ENCODE peak calls at places on chromosomes 2 and 18, in eight cellular contexts. Z is uterus; B is mucosa of descending colon; E is CD4-positive, alpha-beta memory T cell; T is prostate gland; K is right cardiac atrium; G is heart right ventricle; H is astrocyte. S is an unnamed sample.

GRCh38 chr2:27566628-27567027 is 16.2 kb upstream of the ZNF512 start:
- DNase-seq in Z (no peak), B (no peak), E (no peak), T (no peak), K (no peak), G (no peak), H (peak; percentile 66), S (no peak)

GRCh38 chr2:161414385-161415040 is 1.6 kb upstream of the TBR1 start:
- DNase-seq in Z (no peak), B (peak; percentile 55), E (no peak), T (no peak), K (peak; percentile 66), G (no peak), H (peak; percentile 20), S (peak; percentile 80)

GRCh38 chr2:43074592-43075053 is 151.8 kb downstream of the ZFP36L2 start:
- DNase-seq in Z (no peak), B (no peak), E (no peak), T (no peak), K (no peak), G (no peak), H (no peak), S (no peak)

GRCh38 chr2:98771771-98772521 is 41.0 kb upstream of the MGAT4A start:
- DNase-seq in Z (no peak), B (no peak), E (peak; percentile 89), T (no peak), K (no peak), G (no peak), H (peak; percentile 89), S (no peak)

GRCh38 chr2:51710222-51710621 is 678.3 kb upstream of the NRXN1 start:
- DNase-seq in Z (no peak), B (no peak), E (no peak), T (no peak), K (no peak), G (no peak), H (no peak), S (peak; percentile 14)

GRCh38 chr2:234001380-234001993 is 49.0 kb upstream of the SPP2 start:
- DNase-seq in Z (no peak), B (no peak), E (peak; percentile 27), T (no peak), K (no peak), G (no peak), H (no peak), S (no peak)

GRCh38 chr2:107790837-107791236 is 35.9 kb upstream of the RGPD4 start:
- DNase-seq in Z (no peak), B (no peak), E (no peak), T (no peak), K (no peak), G (no peak), H (no peak), S (no peak)

GRCh38 chr2:119387381-119388129 is 20.8 kb downstream of the DBI start:
- DNase-seq in Z (peak; percentile 41), B (peak; percentile 66), E (no peak), T (peak; percentile 75), K (peak; percentile 87), G (peak; percentile 74), H (peak; percentile 75), S (no peak)

GRCh38 chr2:99974275-99974674 is 168.1 kb downstream of the AFF3 start:
- DNase-seq in Z (no peak), B (no peak), E (no peak), T (no peak), K (no peak), G (no peak), H (peak; percentile 78), S (no peak)

GRCh38 chr2:236928353-236929153 is 157.1 kb upstream of the COPS8 start:
- DNase-seq in Z (no peak), B (no peak), E (no peak), T (no peak), K (no peak), G (peak; percentile 27), H (no peak), S (no peak)

GRCh38 chr2:257429-257828 is 6.4 kb downstream of the SH3YL1 start:
- DNase-seq in Z (no peak), B (no peak), E (no peak), T (no peak), K (no peak), G (no peak), H (no peak), S (no peak)

GRCh38 chr2:159712929-159713575 is 746 bp downstream of the MARCHF7 start:
- DNase-seq in Z (no peak), B (no peak), E (peak; percentile 45), T (no peak), K (no peak), G (no peak), H (no peak), S (no peak)

GRCh38 chr2:16763493-16763899 is 97.9 kb upstream of the CYRIA start:
- DNase-seq in Z (no peak), B (no peak), E (no peak), T (no peak), K (no peak), G (no peak), H (no peak), S (no peak)

GRCh38 chr2:168660859-168661258 is 141.6 kb upstream of the NOSTRIN start:
- DNase-seq in Z (no peak), B (no peak), E (no peak), T (no peak), K (peak; percentile 62), G (peak; percentile 28), H (no peak), S (peak; percentile 84)

GRCh38 chr2:212451786-212452200 is 86.8 kb downstream of the ERBB4 start:
- DNase-seq in Z (no peak), B (no peak), E (no peak), T (no peak), K (no peak), G (no peak), H (peak; percentile 89), S (peak; percentile 95)

DNA sequence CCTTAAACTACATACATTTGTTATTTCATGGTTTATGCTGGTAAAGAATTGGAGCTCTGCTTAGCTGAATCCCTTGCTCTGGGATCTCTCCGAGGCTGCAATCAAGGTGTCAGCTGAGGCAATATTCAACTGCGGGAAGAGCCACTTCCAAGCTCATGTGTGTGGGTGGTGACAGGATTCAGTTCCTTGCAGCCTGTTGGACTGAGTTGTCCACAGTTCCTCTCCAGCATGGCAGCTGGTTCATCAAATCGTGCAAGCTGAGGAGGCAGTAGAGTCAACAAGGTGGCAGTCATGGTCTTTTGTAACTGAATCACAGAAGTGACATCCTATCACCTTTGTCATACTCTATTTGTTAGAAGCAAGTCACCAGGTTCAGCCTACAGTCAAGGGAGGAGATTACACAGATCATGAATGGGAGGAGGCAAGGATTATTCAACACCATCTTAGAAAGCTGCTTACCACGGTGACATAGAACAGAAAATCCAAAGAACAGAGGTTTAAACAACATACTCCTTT is 56.9 kb downstream of the CTIF start:
- DNase-seq in Z (no peak), B (no peak), E (no peak), T (no peak), K (no peak), G (no peak), H (no peak), S (no peak)
- H3K4me1 ChIP-seq in Z (no peaks in the 10 kb centered on the region), B (no peaks in the 10 kb centered on the region), E (no peaks in the 10 kb centered on the region), T (no peaks in the 10 kb centered on the region), K (peaks cover 15% of the 10 kb centered on the region), G (peaks cover 68% of the 10 kb centered on the region), H (peaks cover 10% of the 10 kb centered on the region), S (no peaks in the 10 kb centered on the region)

GRCh38 chr2:235598026-235598425 is 104.2 kb downstream of the AGAP1 start:
- DNase-seq in Z (no peak), B (no peak), E (no peak), T (no peak), K (no peak), G (no peak), H (no peak), S (no peak)

GRCh38 chr2:235597081-235597615 is 103.3 kb downstream of the AGAP1 start:
- DNase-seq in Z (no peak), B (no peak), E (no peak), T (no peak), K (no peak), G (no peak), H (no peak), S (no peak)

GRCh38 chr2:235595420-235596010 is 101.7 kb downstream of the AGAP1 start:
- DNase-seq in Z (peak; percentile 77), B (peak; percentile 79), E (peak; percentile 28), T (peak; percentile 53), K (peak; percentile 75), G (peak; percentile 73), H (peak; percentile 51), S (peak; percentile 51)

GRCh38 chr2:235594964-235595363 is 101.1 kb downstream of the AGAP1 start:
- DNase-seq in Z (no peak), B (no peak), E (no peak), T (no peak), K (no peak), G (no peak), H (no peak), S (no peak)

DNA sequence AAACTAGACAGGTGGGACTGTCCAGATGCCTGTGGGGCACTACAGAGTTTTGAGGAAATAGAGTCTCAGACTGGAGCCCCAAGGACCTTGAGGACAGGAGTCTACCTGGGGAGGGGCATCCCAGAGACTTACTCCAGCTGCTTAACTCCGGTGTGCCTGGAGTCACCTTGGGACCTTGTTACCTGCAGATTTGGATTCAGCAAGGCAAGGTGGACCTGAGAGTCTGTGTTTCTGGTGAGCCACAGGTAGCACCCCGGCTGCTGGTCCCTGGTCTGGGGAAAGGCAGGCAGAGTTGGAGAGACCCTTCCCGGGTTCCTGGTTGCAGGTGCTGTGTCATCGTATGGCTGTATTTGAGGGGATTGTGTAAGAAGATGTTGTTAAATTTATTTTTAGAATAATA is 102.4 kb downstream of the AGAP1 start:
- DNase-seq in Z (no peak), B (no peak), E (no peak), T (no peak), K (no peak), G (no peak), H (no peak), S (no peak)
- H3K4me1 ChIP-seq in Z (no peaks in the 10 kb centered on the region), B (no peaks in the 10 kb centered on the region), E (no peaks in the 10 kb centered on the region), T (no peaks in the 10 kb centered on the region), K (no peaks in the 10 kb centered on the region), G (peaks cover 14% of the 10 kb centered on the region), H (no peaks in the 10 kb centered on the region), S (no peaks in the 10 kb centered on the region)

DNA sequence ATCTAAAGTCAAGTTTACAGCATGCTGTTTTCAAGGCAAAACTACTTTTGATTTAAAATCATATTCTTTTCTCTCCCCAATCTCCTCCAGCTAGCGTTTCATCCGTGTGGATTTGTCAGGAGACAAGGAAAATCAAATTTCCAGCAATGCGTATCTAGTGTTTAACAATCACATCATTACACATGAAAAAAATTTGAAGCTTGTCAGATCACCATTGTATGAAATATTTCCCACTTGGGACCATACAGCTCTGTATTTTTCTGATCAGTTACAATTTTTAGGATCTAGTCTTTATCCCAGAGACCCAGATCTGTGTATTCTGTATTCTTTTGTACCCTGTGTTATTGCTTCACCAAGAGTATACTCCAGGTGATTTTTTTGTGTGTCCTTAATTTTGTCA is 28.6 kb upstream of the CYP1B1 start:
- DNase-seq in Z (no peak), B (no peak), E (no peak), T (no peak), K (no peak), G (no peak), H (no peak), S (no peak)
- H3K4me1 ChIP-seq in Z (no peaks in the 10 kb centered on the region), B (no peaks in the 10 kb centered on the region), E (no peaks in the 10 kb centered on the region), T (no peaks in the 10 kb centered on the region), K (no peaks in the 10 kb centered on the region), G (peaks cover 35% of the 10 kb centered on the region), H (peaks cover 12% of the 10 kb centered on the region), S (no peaks in the 10 kb centered on the region)

DNA sequence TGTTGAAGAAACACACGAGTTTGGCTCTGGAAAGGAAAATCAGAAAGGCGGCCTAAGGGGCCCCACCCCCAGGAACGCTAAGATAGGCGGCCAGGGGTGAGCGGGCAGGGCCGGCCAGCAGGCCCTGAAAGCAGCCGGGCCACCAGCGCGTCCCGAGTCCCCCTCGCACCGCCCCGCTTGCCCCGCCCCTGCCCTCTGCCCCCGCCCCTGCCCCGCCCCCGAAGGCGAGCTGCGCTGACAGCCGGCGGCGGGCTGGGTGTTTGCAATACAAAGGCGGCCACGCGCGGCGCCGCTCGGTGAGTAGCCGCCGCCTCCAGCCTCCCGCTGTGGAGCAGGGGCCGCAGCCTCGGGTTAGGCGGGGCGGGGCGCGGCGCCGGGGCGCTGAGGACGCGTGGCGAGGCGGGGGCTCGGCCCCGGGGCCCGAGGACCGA is at the start of gene LPIN1:
- DNase-seq in Z (peak; percentile 91), B (peak; percentile 94), E (peak; percentile 87), T (peak; percentile 86), K (peak; percentile 96), G (peak; percentile 89), H (peak; percentile 62), S (peak; percentile 91)
- H3K4me1 ChIP-seq in Z (peaks cover 4% of the 10 kb centered on the region), B (peaks cover 23% of the 10 kb centered on the region), E (peaks cover 80% of the 10 kb centered on the region), T (no peaks in the 10 kb centered on the region), K (peaks cover 27% of the 10 kb centered on the region), G (peaks cover 62% of the 10 kb centered on the region), H (peaks cover 41% of the 10 kb centered on the region), S (peaks cover 21% of the 10 kb centered on the region)

S was measured in HAP-1.